ENCODE peak calls at places on chromosomes 3 and 15, in nine cellular contexts. C is WERI-Rb-1; A is renal cortical epithelial cell; Z is cardiac muscle cell; O is nephron progenitor cell; D is naive thymus-derived CD8-positive, alpha-beta T cell; B is HEK293T; S is NCI-H1092 treated with DMSO at 0.1 percent for 48 hours; W is lung. T is an unnamed sample.

GRCh38 chr3:46632792-46633191 is 20.5 kb downstream of the FAM240A start:
- DNase-seq in D (no peak), C (no peak), W (no peak), O (no peak), B (no peak), A (peak), Z (no peak), S (no peak), T (no peak)

GRCh38 chr3:195270350-195271115 is 426 bp downstream of the XXYLT1 start:
- DNase-seq in S (peak), A (peak), C (peak), D (no peak), Z (peak), O (peak), B (peak), W (no peak), T (peak)

GRCh38 chr15:100131321-100132224 is 210.2 kb downstream of the ADAMTS17 start:
- DNase-seq in A (no peak), Z (peak), W (no peak), O (peak), B (no peak), C (no peak), D (no peak), S (no peak), T (peak)

GRCh38 chr3:74067296-74067695 is 442.6 kb upstream of the PDZRN3 start:
- DNase-seq in C (peak), A (peak), B (no peak), Z (no peak), D (no peak), O (no peak), W (no peak), S (peak), T (no peak)

GRCh38 chr3:48536787-48537186 is 19.8 kb downstream of the PFKFB4 start:
- DNase-seq in Z (no peak), A (no peak), S (no peak), D (no peak), W (no peak), B (no peak), C (no peak), O (no peak), T (peak)

GRCh38 chr3:128364808-128365360 is 101.8 kb downstream of the DNAJB8 start:
- DNase-seq in B (no peak), Z (no peak), S (no peak), O (no peak), D (no peak), C (no peak), W (no peak), A (no peak), T (no peak)

GRCh38 chr3:112736802-112737566 is 96.0 kb upstream of the CCDC80 start:
- DNase-seq in C (no peak), Z (peak), S (no peak), O (no peak), A (no peak), B (no peak), W (no peak), D (no peak), T (no peak)

GRCh38 chr3:104909188-104909587 is 457.5 kb upstream of the ALCAM start:
- DNase-seq in S (peak), O (no peak), D (no peak), W (no peak), B (no peak), A (peak), C (peak), Z (no peak), T (no peak)

GRCh38 chr15:29129903-29130302 is 139.7 kb downstream of the NSMCE3 start:
- DNase-seq in B (no peak), D (no peak), C (no peak), S (no peak), Z (no peak), W (no peak), A (no peak), O (no peak), T (no peak)

GRCh38 chr3:117786339-117786738 is 1076.8 kb downstream of the TUSC7 start:
- DNase-seq in D (no peak), O (no peak), B (no peak), C (no peak), W (no peak), S (no peak), A (no peak), Z (no peak), T (no peak)

GRCh38 chr3:124607163-124607562 is 123.1 kb upstream of the UMPS start:
- DNase-seq in W (no peak), D (no peak), O (no peak), C (no peak), Z (no peak), S (no peak), B (no peak), A (peak), T (no peak)

GRCh38 chr3:13015286-13016082 is 57.7 kb downstream of the IQSEC1 start:
- DNase-seq in D (peak), B (no peak), O (no peak), C (no peak), Z (peak), W (peak), A (no peak), S (peak), T (no peak)

GRCh38 chr3:106473576-106474506 is 605.0 kb upstream of the CBLB start:
- DNase-seq in D (no peak), C (no peak), O (no peak), A (no peak), S (no peak), Z (no peak), B (no peak), W (no peak), T (no peak)

GRCh38 chr3:135970500-135971116 is 5.1 kb downstream of the PPP2R3A start:
- DNase-seq in Z (no peak), D (no peak), W (no peak), C (no peak), S (no peak), A (peak), O (no peak), B (no peak), T (no peak)

GRCh38 chr3:64150527-64151238 is 74.6 kb downstream of the PRICKLE2 start:
- DNase-seq in O (no peak), D (no peak), A (peak), C (no peak), S (peak), Z (peak), B (peak), W (peak), T (no peak)

GRCh38 chr3:161035711-161036110 is 69.4 kb downstream of the B3GALNT1 start:
- DNase-seq in O (no peak), S (no peak), A (peak), C (no peak), D (no peak), W (no peak), Z (no peak), B (no peak), T (no peak)

GRCh38 chr3:81550415-81550814 is 211.0 kb downstream of the GBE1 start:
- DNase-seq in B (no peak), D (no peak), O (no peak), C (no peak), S (no peak), Z (no peak), A (no peak), W (no peak), T (no peak)

GRCh38 chr3:193869221-193870201 is 266.4 kb upstream of the HES1 start:
- DNase-seq in S (no peak), A (peak), W (no peak), C (no peak), Z (no peak), D (no peak), O (peak), B (no peak), T (peak)

GRCh38 chr15:100054539-100054938 is 287.2 kb downstream of the ADAMTS17 start:
- DNase-seq in D (no peak), B (no peak), C (no peak), Z (no peak), A (no peak), S (no peak), W (no peak), O (no peak), T (no peak)

GRCh38 chr3:68889328-68889727 is 43.0 kb downstream of the TAFA4 start:
- DNase-seq in D (no peak), S (no peak), A (no peak), C (no peak), O (no peak), W (no peak), Z (no peak), B (no peak), T (no peak)

GRCh38 chr3:8305371-8305770 is 196.3 kb upstream of the LMCD1 start:
- DNase-seq in O (no peak), C (no peak), A (no peak), Z (no peak), D (no peak), S (no peak), B (no peak), W (no peak), T (no peak)

GRCh38 chr3:176663819-176664218 is 533.5 kb downstream of the TBL1XR1 start:
- DNase-seq in D (no peak), C (peak), O (no peak), A (peak), Z (peak), S (peak), W (no peak), B (peak), T (no peak)

GRCh38 chr15:51134416-51135199 is 39.9 kb upstream of the TNFAIP8L3 start:
- DNase-seq in A (peak), C (no peak), O (no peak), D (no peak), Z (no peak), S (no peak), B (no peak), W (no peak), T (no peak)

GRCh38 chr3:24680214-24680967 is 185.7 kb upstream of the THRB start:
- DNase-seq in D (no peak), W (peak), A (peak), B (peak), S (peak), C (peak), O (peak), Z (peak), T (peak)

GRCh38 chr15:40106203-40107161 is 2.2 kb downstream of the BMF start:
- DNase-seq in B (no peak), A (peak), O (peak), Z (peak), D (no peak), W (peak), C (peak), S (no peak), T (peak)

GRCh38 chr3:73605388-73605787 is 19.4 kb downstream of the PDZRN3 start:
- DNase-seq in W (no peak), B (no peak), A (no peak), Z (no peak), C (no peak), D (no peak), S (no peak), O (no peak), T (no peak)

GRCh38 chr15:24832282-24832681 is 122.5 kb upstream of the SNRPN start:
- DNase-seq in Z (no peak), W (no peak), C (no peak), O (no peak), B (no peak), S (no peak), D (no peak), A (no peak), T (no peak)

GRCh38 chr15:82063055-82063454 is 17.2 kb upstream of the MEX3B start:
- DNase-seq in D (no peak), W (no peak), A (no peak), Z (no peak), S (no peak), C (no peak), O (no peak), B (no peak), T (peak)